ENCODE peak calls at places on chromosomes 16 and 17, in five cellular contexts. W is OCI-LY7, H is endodermal cell, R is HFF-Myc, S is psoas muscle. Y is an unnamed sample.

GRCh38 chr17:81401727-81402529 is 6.7 kb downstream of the BAHCC1 start:
- DNase-seq in W (peak; percentile 65), H (peak; percentile 92), R (no peak), S (peak; percentile 62), Y (no peak)

GRCh38 chr16:89956511-89957213 is 8.1 kb downstream of the DEF8 start:
- DNase-seq in W (peak; percentile 88), H (no peak), R (no peak), S (no peak), Y (no peak)

GRCh38 chr17:44222112-44222869 is 2.8 kb upstream of the UBTF start:
- DNase-seq in W (peak; percentile 64), H (peak; percentile 93), R (no peak), S (peak; percentile 79), Y (peak; percentile 67)

GRCh38 chr17:74779948-74780400 is 3.8 kb upstream of the NAT9 start:
- DNase-seq in W (peak; percentile 42), H (no peak), R (no peak), S (no peak), Y (peak; percentile 94)

GRCh38 chr17:36631022-36631421 is 29.6 kb downstream of the MRM1 start:
- DNase-seq in W (no peak), H (peak; percentile 35), R (no peak), S (no peak), Y (no peak)

GRCh38 chr17:81868674-81869220 is 2.4 kb downstream of the ARHGDIA start:
- DNase-seq in W (peak; percentile 37), H (peak; percentile 88), R (no peak), S (peak; percentile 69), Y (no peak)

GRCh38 chr16:1656808-1657617 is 21.1 kb upstream of the JPT2 start:
- DNase-seq in W (no peak), H (no peak), R (no peak), S (no peak), Y (no peak)

GRCh38 chr17:64356304-64356686 is 34.4 kb downstream of the PECAM1 start:
- DNase-seq in W (no peak), H (no peak), R (no peak), S (no peak), Y (no peak)

GRCh38 chr17:38511126-38512108 is 83.2 kb downstream of the ARHGAP23 start:
- DNase-seq in W (no peak), H (peak; percentile 64), R (no peak), S (no peak), Y (no peak)

GRCh38 chr16:87550510-87550961 is 51.8 kb upstream of the JPH3 start:
- DNase-seq in W (peak; percentile 41), H (peak; percentile 90), R (no peak), S (peak; percentile 49), Y (peak; percentile 26)

GRCh38 chr16:86499889-86500707 is 10.2 kb upstream of the FOXF1 start:
- DNase-seq in W (no peak), H (peak; percentile 66), R (no peak), S (no peak), Y (no peak)

GRCh38 chr17:7711356-7711755 is 6.2 kb upstream of the DNAH2 start:
- DNase-seq in W (peak; percentile 34), H (peak; percentile 84), R (no peak), S (no peak), Y (no peak)

GRCh38 chr17:27542841-27543463 is 86.7 kb downstream of the KSR1 start:
- DNase-seq in W (no peak), H (no peak), R (no peak), S (no peak), Y (no peak)

GRCh38 chr16:79810449-79811189 is 210.1 kb upstream of the MAF start:
- DNase-seq in W (no peak), H (no peak), R (no peak), S (no peak), Y (no peak)

GRCh38 chr16:27111486-27111885 is 44.8 kb downstream of the C16orf82 start:
- DNase-seq in W (peak; percentile 53), H (no peak), R (no peak), S (no peak), Y (no peak)

GRCh38 chr16:5379948-5380347 is 282.4 kb upstream of the EEF2KMT start:
- DNase-seq in W (no peak), H (no peak), R (no peak), S (no peak), Y (no peak)

GRCh38 chr16:85363881-85364280 is 249.2 kb upstream of the GSE1 start:
- DNase-seq in W (no peak), H (no peak), R (no peak), S (no peak), Y (no peak)

GRCh38 chr16:56325956-56326355 is 99.4 kb downstream of the AMFR start:
- DNase-seq in W (no peak), H (no peak), R (no peak), S (no peak), Y (no peak)

GRCh38 chr17:35094902-35095301 is 24.8 kb downstream of the RAD51D start:
- DNase-seq in W (no peak), H (no peak), R (no peak), S (no peak), Y (no peak)

GRCh38 chr17:54404259-54404658 is 496.4 kb upstream of the TOM1L1 start:
- DNase-seq in W (no peak), H (no peak), R (no peak), S (no peak), Y (no peak)

GRCh38 chr17:8151120-8151640 is 1.0 kb downstream of the PER1 start:
- DNase-seq in W (peak; percentile 89), H (peak; percentile 90), R (no peak), S (peak; percentile 94), Y (peak; percentile 93)

GRCh38 chr16:78242231-78242630 is 142.8 kb downstream of the WWOX start:
- DNase-seq in W (no peak), H (no peak), R (no peak), S (no peak), Y (no peak)

GRCh38 chr16:24962747-24963146 is 52.4 kb downstream of the ARHGAP17 start:
- DNase-seq in W (no peak), H (no peak), R (no peak), S (no peak), Y (no peak)

GRCh38 chr17:53548252-53548651 is 274.5 kb upstream of the KIF2B start:
- DNase-seq in W (no peak), H (no peak), R (no peak), S (no peak), Y (no peak)

GRCh38 chr17:70499067-70499786 is 329.9 kb downstream of the KCNJ2 start:
- DNase-seq in W (no peak), H (peak; percentile 60), R (no peak), S (no peak), Y (no peak)

GRCh38 chr17:37446027-37446426 is 39.3 kb downstream of the TADA2A start:
- DNase-seq in W (no peak), H (no peak), R (no peak), S (no peak), Y (peak; percentile 58)

GRCh38 chr17:2792541-2793169 is 3.6 kb upstream of the RAP1GAP2 start:
- DNase-seq in W (no peak), H (peak; percentile 67), R (no peak), S (no peak), Y (peak; percentile 45)

DNA sequence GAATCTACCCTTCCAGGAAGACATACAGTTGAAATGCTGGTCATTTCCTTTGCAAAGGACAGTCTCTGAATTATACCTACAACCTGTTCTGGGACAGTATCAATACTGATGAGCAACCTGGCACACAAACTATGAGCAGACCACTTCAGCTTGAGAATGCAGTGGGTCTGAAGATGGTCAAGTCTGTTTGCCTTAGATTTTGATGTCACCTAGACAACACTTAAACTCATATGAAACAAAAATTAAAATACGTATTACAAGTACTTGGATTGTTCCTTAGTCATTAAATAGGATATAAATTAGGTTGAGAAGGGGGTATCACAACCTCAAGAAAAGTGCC is 3.5 kb downstream of the SRSF2 start:
- DNase-seq in W (no peak), H (no peak), R (no peak), S (no peak), Y (no peak)
- H3K4me3 ChIP-seq in W (peak overlapping the region; percentile 77), H (peak overlapping the region; percentile 90), R (peak overlapping the region; percentile 97), S (peak overlapping the region; percentile 72), Y (peak overlapping the region; percentile 67)

DNA sequence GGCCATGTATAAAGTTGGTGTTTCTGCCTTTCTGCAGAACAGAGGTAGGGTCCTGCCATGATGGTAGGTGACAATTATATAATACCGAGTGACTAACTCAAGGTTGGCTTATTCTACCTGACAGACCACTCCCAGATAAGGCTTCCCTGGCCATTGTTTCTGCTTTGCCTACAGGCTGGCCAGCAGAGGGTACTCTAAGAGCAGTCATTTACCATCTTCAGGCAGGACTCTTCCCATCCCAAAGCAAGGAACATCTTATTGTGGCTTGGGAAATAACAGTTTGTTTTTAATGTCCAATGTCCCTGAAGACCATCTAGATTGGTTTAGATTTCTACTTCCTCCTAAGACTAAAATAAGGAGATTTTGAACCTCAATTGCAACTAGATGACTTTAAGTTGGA is 74.1 kb downstream of the SNX11 start:
- DNase-seq in W (no peak), H (peak; percentile 82), R (no peak), S (no peak), Y (no peak)
- TF ChIP-seq CTCF in W (peak; percentile 50), H (peak; percentile 86), R (peak; percentile 49), S (peak; percentile 5), Y (no peak)

GRCh38 chr16:49776085-49776501 is 79.8 kb downstream of the ZNF423 start:
- DNase-seq in W (no peak), H (peak; percentile 91), R (no peak), S (peak; percentile 36), Y (no peak)

GRCh38 chr16:49775581-49775980 is 80.3 kb downstream of the ZNF423 start:
- DNase-seq in W (no peak), H (no peak), R (no peak), S (no peak), Y (no peak)

GRCh38 chr16:49779979-49780378 is 75.9 kb downstream of the ZNF423 start:
- DNase-seq in W (no peak), H (no peak), R (no peak), S (no peak), Y (no peak)

GRCh38 chr16:49780436-49780835 is 75.5 kb downstream of the ZNF423 start:
- DNase-seq in W (no peak), H (no peak), R (no peak), S (no peak), Y (no peak)

GRCh38 chr16:49778202-49778601 is 77.7 kb downstream of the ZNF423 start:
- DNase-seq in W (no peak), H (no peak), R (no peak), S (no peak), Y (no peak)
- H3K4me3 ChIP-seq in W (no peak overlapping the region), H (no peak overlapping the region), R (no peak overlapping the region), S (no peak overlapping the region), Y (no peak overlapping the region)

GRCh38 chr17:28685366-28685765 is 23.4 kb downstream of the SUPT6H start:
- DNase-seq in W (no peak), H (no peak), R (no peak), S (no peak), Y (no peak)

GRCh38 chr17:28688481-28688880 is 23.2 kb downstream of the PROCA1 start:
- DNase-seq in W (no peak), H (no peak), R (no peak), S (no peak), Y (no peak)

GRCh38 chr17:28686296-28686695 is 24.3 kb downstream of the SUPT6H start:
- DNase-seq in W (no peak), H (no peak), R (no peak), S (no peak), Y (no peak)

GRCh38 chr17:28682655-28683054 is 20.6 kb downstream of the SUPT6H start:
- DNase-seq in W (no peak), H (no peak), R (no peak), S (no peak), Y (no peak)

DNA sequence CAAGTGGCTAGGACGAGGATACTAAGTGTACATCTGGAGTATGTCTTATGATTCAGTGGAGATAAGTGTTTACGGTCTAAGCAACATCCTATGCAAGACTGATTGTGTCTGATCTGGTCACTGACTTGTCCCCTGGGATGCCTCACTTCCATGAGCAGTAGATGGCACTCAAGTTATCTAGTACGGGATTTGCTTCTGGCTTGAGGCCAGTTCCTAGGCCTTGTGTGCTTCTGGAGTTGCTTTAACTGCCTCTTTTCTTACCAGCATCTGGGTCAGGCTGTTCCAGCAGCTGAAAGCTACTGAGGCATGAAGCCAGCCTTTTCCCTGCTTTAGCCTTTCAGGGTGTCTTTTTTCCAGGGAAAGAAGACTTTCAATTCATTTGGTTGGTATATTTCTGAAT is 23.0 kb downstream of the SUPT6H start:
- DNase-seq in W (no peak), H (no peak), R (peak; percentile 33), S (no peak), Y (no peak)
- TF ChIP-seq CTCF in W (no peak), H (no peak), R (no peak), S (peak; percentile 30), Y (no peak)

Y was measured in GM12865.